ENCODE peak calls at places on chromosomes 4 and X, in eight cellular contexts. G is mucosa of gallbladder, X is GM23248, Q is AG08395, E is COLO829, M is caudate nucleus, A is psoas muscle, W is iris pigment epithelial cell. P is an unnamed sample.

GRCh38 chrX:48465336-48465933 is 4.6 kb downstream of the SLC38A5 start:
- DNase-seq in G (no peak), X (peak), Q (peak), E (no peak), M (no peak), A (no peak), W (peak), P (no peak)

GRCh38 chr4:177393236-177393635 is 49.0 kb downstream of the AGA start:
- DNase-seq in G (no peak), X (no peak), Q (no peak), E (no peak), M (no peak), A (no peak), W (no peak), P (no peak)

GRCh38 chr4:142307857-142308256 is 538.2 kb downstream of the INPP4B start:
- DNase-seq in G (no peak), X (no peak), Q (no peak), E (no peak), M (no peak), A (no peak), W (no peak), P (no peak)

GRCh38 chr4:26909369-26909768 is 48.7 kb downstream of the STIM2 start:
- DNase-seq in G (no peak), X (no peak), Q (no peak), E (peak), M (no peak), A (no peak), W (peak), P (no peak)

GRCh38 chrX:119753001-119753400 is 5.4 kb upstream of the SOWAHD start:
- DNase-seq in G (no peak), X (no peak), Q (no peak), E (peak), M (no peak), A (no peak), W (no peak), P (no peak)

GRCh38 chr4:51943221-51943620 is 76.9 kb downstream of the LRRC66 start:
- DNase-seq in G (no peak), X (peak), Q (peak), E (peak), M (no peak), A (no peak), W (peak), P (no peak)

GRCh38 chr4:186780291-186781031 is 56.8 kb upstream of the FAT1 start:
- DNase-seq in G (no peak), X (no peak), Q (no peak), E (no peak), M (no peak), A (no peak), W (peak), P (no peak)

GRCh38 chr4:139286186-139286698 is 6.2 kb upstream of the MGARP start:
- DNase-seq in G (no peak), X (no peak), Q (no peak), E (no peak), M (no peak), A (no peak), W (no peak), P (no peak)

GRCh38 chrX:154478728-154479622 is at the start of gene LAGE3:
- DNase-seq in G (peak), X (peak), Q (peak), E (peak), M (peak), A (peak), W (peak), P (peak)

GRCh38 chrX:71911023-71911730 is 532 bp downstream of the NHSL2 start:
- DNase-seq in G (no peak), X (peak), Q (no peak), E (no peak), M (peak), A (peak), W (no peak), P (no peak)

GRCh38 chrX:154719132-154719675 is 31.7 kb downstream of the GAB3 start:
- DNase-seq in G (no peak), X (peak), Q (no peak), E (no peak), M (no peak), A (no peak), W (peak), P (no peak)

GRCh38 chr4:151584101-151584500 is 175.1 kb downstream of the FHIP1A start:
- DNase-seq in G (no peak), X (no peak), Q (no peak), E (no peak), M (no peak), A (no peak), W (no peak), P (no peak)

GRCh38 chr4:150782311-150782710 is 200.4 kb downstream of the MAB21L2 start:
- DNase-seq in G (no peak), X (no peak), Q (no peak), E (no peak), M (no peak), A (no peak), W (peak), P (no peak)

GRCh38 chrX:42175843-42176242 is 252.5 kb upstream of the CASK start:
- DNase-seq in G (no peak), X (no peak), Q (no peak), E (no peak), M (no peak), A (no peak), W (no peak), P (no peak)

GRCh38 chr4:106864231-106864630 is 171.9 kb downstream of the DKK2 start:
- DNase-seq in G (no peak), X (peak), Q (peak), E (no peak), M (no peak), A (no peak), W (peak), P (no peak)

GRCh38 chr4:181293014-181293413 is 950.2 kb upstream of the TENM3 start:
- DNase-seq in G (no peak), X (no peak), Q (no peak), E (no peak), M (no peak), A (no peak), W (no peak), P (no peak)

GRCh38 chrX:63686878-63687714 is 97.9 kb downstream of the ARHGEF9 start:
- DNase-seq in G (no peak), X (peak), Q (peak), E (peak), M (no peak), A (no peak), W (peak), P (peak)

GRCh38 chr4:6188687-6189305 is 11.6 kb downstream of the JAKMIP1 start:
- DNase-seq in G (no peak), X (no peak), Q (no peak), E (no peak), M (peak), A (no peak), W (peak), P (no peak)

GRCh38 chr4:122534776-122535175 is 78.3 kb upstream of the IL2 start:
- DNase-seq in G (no peak), X (no peak), Q (no peak), E (no peak), M (no peak), A (no peak), W (no peak), P (no peak)

GRCh38 chr4:108556166-108556565 is 64.2 kb upstream of the RPL34 start:
- DNase-seq in G (no peak), X (no peak), Q (no peak), E (no peak), M (no peak), A (no peak), W (no peak), P (no peak)

GRCh38 chr4:957231-957580 is 16.2 kb downstream of the DGKQ start:
- DNase-seq in G (no peak), X (no peak), Q (no peak), E (no peak), M (no peak), A (no peak), W (no peak), P (no peak)

GRCh38 chrX:151151668-151152267 is 24.6 kb upstream of the GPR50 start:
- DNase-seq in G (peak), X (peak), Q (peak), E (peak), M (no peak), A (no peak), W (peak), P (peak)

GRCh38 chrX:40975951-40976350 is 109.3 kb upstream of the USP9X start:
- DNase-seq in G (no peak), X (no peak), Q (no peak), E (no peak), M (no peak), A (no peak), W (peak), P (no peak)

GRCh38 chrX:73668779-73669178 is 105.8 kb downstream of the CHIC1 start:
- DNase-seq in G (no peak), X (no peak), Q (no peak), E (no peak), M (no peak), A (no peak), W (no peak), P (no peak)

GRCh38 chr4:60215906-60216305 is 984.2 kb upstream of the ADGRL3 start:
- DNase-seq in G (no peak), X (no peak), Q (no peak), E (no peak), M (no peak), A (no peak), W (no peak), P (no peak)

GRCh38 chr4:184274288-184274951 is 56.7 kb upstream of the ENPP6 start:
- DNase-seq in G (no peak), X (peak), Q (peak), E (no peak), M (no peak), A (no peak), W (no peak), P (no peak)

GRCh38 chrX:45801554-45801953 is 600.9 kb upstream of the DIPK2B start:
- DNase-seq in G (no peak), X (peak), Q (no peak), E (peak), M (no peak), A (no peak), W (peak), P (no peak)

GRCh38 chr4:46886711-46887110 is 22.3 kb downstream of the COX7B2 start:
- DNase-seq in G (no peak), X (peak), Q (no peak), E (no peak), M (no peak), A (no peak), W (peak), P (no peak)

GRCh38 chr4:8707045-8707781 is 114.6 kb downstream of the CPZ start:
- DNase-seq in G (no peak), X (no peak), Q (no peak), E (no peak), M (no peak), A (no peak), W (no peak), P (no peak)

GRCh38 chr4:84800256-84800655 is 166.2 kb downstream of the WDFY3 start:
- DNase-seq in G (no peak), X (peak), Q (no peak), E (no peak), M (no peak), A (no peak), W (peak), P (no peak)

GRCh38 chr4:126583509-126583908 is 1049.2 kb upstream of the INTU start:
- DNase-seq in G (no peak), X (peak), Q (no peak), E (no peak), M (no peak), A (no peak), W (peak), P (no peak)

GRCh38 chrX:45068555-45068954 is 132.1 kb downstream of the DIPK2B start:
- DNase-seq in G (no peak), X (no peak), Q (no peak), E (no peak), M (no peak), A (no peak), W (peak), P (no peak)

GRCh38 chr4:45946699-45947098 is 177.2 kb downstream of the GABRG1 start:
- DNase-seq in G (no peak), X (no peak), Q (no peak), E (peak), M (no peak), A (no peak), W (peak), P (no peak)

GRCh38 chrX:75038925-75039324 is 113.7 kb upstream of the NEXMIF start:
- DNase-seq in G (no peak), X (peak), Q (no peak), E (no peak), M (no peak), A (no peak), W (peak), P (no peak)

GRCh38 chrX:153533041-153533565 is 15.7 kb downstream of the ATP2B3 start:
- DNase-seq in G (no peak), X (no peak), Q (no peak), E (no peak), M (no peak), A (no peak), W (peak), P (no peak)

GRCh38 chr4:121156822-121157769 is 7.0 kb downstream of the TNIP3 start:
- DNase-seq in G (no peak), X (peak), Q (peak), E (no peak), M (no peak), A (peak), W (no peak), P (peak)

GRCh38 chr4:182897601-182898478 is 19.3 kb downstream of the DCTD start:
- DNase-seq in G (peak), X (no peak), Q (no peak), E (no peak), M (no peak), A (no peak), W (no peak), P (no peak)